ENCODE peak calls at places on chromosomes 3 and 15, in nine cellular contexts. A is SJSA1; Z is PC-9; E is ascending aorta; O is sigmoid colon; K is suprapubic skin; G is IMR-90; J is CD4-positive, alpha-beta T cell; F is Panc1. C is an unnamed sample.

GRCh38 chr3:119305271-119305670 is 11.1 kb downstream of the ARHGAP31 start:
- DNase-seq in A (peak; percentile 29), Z (no peak), E (no peak), O (no peak), K (no peak), G (no peak), J (no peak), F (no peak), C (no peak)

GRCh38 chr3:156826144-156826895 is at the start of gene LEKR1:
- DNase-seq in A (peak; percentile 90), Z (peak; percentile 98), E (peak; percentile 33), O (peak; percentile 92), K (peak; percentile 90), G (peak; percentile 98), J (peak; percentile 69), F (no peak), C (peak; percentile 74)

GRCh38 chr15:99057020-99057419 is 47.9 kb upstream of the SYNM start:
- DNase-seq in A (no peak), Z (no peak), E (no peak), O (no peak), K (no peak), G (no peak), J (no peak), F (no peak), C (no peak)

GRCh38 chr3:10047876-10048275 is 21.6 kb downstream of the FANCD2 start:
- DNase-seq in A (no peak), Z (no peak), E (no peak), O (no peak), K (no peak), G (no peak), J (no peak), F (no peak), C (no peak)

GRCh38 chr3:156614642-156615511 is 59.5 kb upstream of the TIPARP start:
- DNase-seq in A (no peak), Z (peak; percentile 91), E (no peak), O (no peak), K (no peak), G (peak; percentile 27), J (no peak), F (no peak), C (no peak)

GRCh38 chr15:66563126-66563525 is 2.7 kb downstream of the LCTL start:
- DNase-seq in A (no peak), Z (no peak), E (no peak), O (no peak), K (no peak), G (peak; percentile 21), J (no peak), F (no peak), C (no peak)

GRCh38 chr15:90002428-90002844 is 1.3 kb downstream of the ZNF710 start:
- DNase-seq in A (peak; percentile 27), Z (no peak), E (no peak), O (peak; percentile 78), K (peak; percentile 73), G (peak; percentile 46), J (no peak), F (no peak), C (peak; percentile 23)

GRCh38 chr15:69795601-69796000 is 302.1 kb downstream of the TLE3 start:
- DNase-seq in A (no peak), Z (no peak), E (no peak), O (no peak), K (no peak), G (no peak), J (no peak), F (no peak), C (no peak)

GRCh38 chr15:42796955-42797779 is 60.2 kb upstream of the CDAN1 start:
- DNase-seq in A (no peak), Z (no peak), E (no peak), O (no peak), K (no peak), G (peak; percentile 1), J (no peak), F (no peak), C (no peak)

GRCh38 chr3:55458398-55458797 is 28.7 kb downstream of the WNT5A start:
- DNase-seq in A (no peak), Z (no peak), E (no peak), O (no peak), K (no peak), G (no peak), J (no peak), F (no peak), C (no peak)

GRCh38 chr3:69542265-69543079 is 156.6 kb upstream of the FRMD4B start:
- DNase-seq in A (peak; percentile 15), Z (no peak), E (no peak), O (no peak), K (no peak), G (no peak), J (no peak), F (no peak), C (peak; percentile 81)

GRCh38 chr15:67839358-67839928 is 402 bp downstream of the RNU6-1 start:
- DNase-seq in A (peak; percentile 80), Z (peak; percentile 61), E (no peak), O (peak; percentile 60), K (no peak), G (peak; percentile 27), J (no peak), F (peak; percentile 67), C (no peak)

GRCh38 chr3:129654126-129654525 is 47.6 kb upstream of the PLXND1 start:
- DNase-seq in A (no peak), Z (no peak), E (no peak), O (no peak), K (no peak), G (peak; percentile 68), J (no peak), F (no peak), C (no peak)

GRCh38 chr3:41448396-41448795 is 249.1 kb downstream of the CTNNB1 start:
- DNase-seq in A (no peak), Z (no peak), E (no peak), O (no peak), K (no peak), G (no peak), J (no peak), F (no peak), C (no peak)

GRCh38 chr15:84934942-84935729 is 46.5 kb upstream of the PDE8A start:
- DNase-seq in A (no peak), Z (no peak), E (no peak), O (peak; percentile 53), K (peak; percentile 42), G (no peak), J (no peak), F (no peak), C (no peak)

DNA sequence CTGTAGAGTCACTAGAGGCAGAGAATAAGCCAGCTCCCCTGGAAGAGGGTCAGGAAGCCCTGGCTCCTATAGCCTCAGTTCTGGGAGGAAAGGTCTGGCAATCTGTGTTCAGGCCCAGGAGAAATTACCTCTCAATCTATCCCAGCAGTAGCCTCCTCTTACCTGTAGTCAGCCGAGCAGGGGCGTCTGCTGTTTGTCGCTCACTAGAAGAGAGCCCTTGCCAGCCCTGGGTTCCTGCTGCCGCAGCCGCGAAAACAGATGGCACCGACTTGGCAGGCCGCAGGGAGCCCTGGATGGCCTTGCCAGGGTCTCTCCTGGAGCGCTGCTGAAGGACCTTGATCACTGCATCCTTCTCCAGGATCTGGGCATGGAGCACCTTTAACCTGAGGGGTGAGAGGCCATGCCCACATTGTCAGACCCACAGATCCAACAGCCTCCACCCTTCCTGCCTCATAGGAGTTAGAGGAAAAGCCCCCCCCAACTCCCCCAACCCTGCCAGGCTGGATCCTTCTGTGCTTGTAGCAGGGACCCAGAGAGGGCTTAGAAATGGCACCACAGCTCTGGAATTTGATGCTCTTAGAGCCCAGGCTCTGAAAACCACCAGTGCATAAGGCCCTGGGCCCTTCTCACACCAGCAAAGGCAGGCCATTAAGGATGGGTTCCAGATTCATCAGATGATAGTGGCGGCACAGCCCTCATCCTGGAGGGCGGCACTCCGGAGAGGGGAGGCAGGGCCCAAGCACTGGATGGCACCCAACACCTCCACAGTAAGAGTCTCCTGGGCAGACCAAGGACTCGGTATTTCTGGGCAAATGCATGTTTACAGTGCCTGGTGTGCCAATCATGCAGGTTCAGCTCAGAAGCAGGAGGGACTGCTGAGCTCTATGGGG is 14.9 kb downstream of the AMOTL2 start:
- DNase-seq in A (no peak), Z (peak; percentile 31), E (no peak), O (peak; percentile 70), K (peak; percentile 53), G (no peak), J (no peak), F (no peak), C (no peak)
- H3K27ac ChIP-seq in A (no peak overlapping the region), Z (peak overlapping the region; percentile 100), E (peak overlapping the region; percentile 81), O (peak overlapping the region; percentile 99), K (peak overlapping the region; percentile 76), G (peak overlapping the region; percentile 94), J (no peak overlapping the region), F (peak overlapping the region; percentile 96), C (peak overlapping the region; percentile 100)

GRCh38 chr3:99683465-99683864 is 45.1 kb downstream of the COL8A1 start:
- DNase-seq in A (no peak), Z (no peak), E (no peak), O (no peak), K (no peak), G (no peak), J (no peak), F (no peak), C (no peak)
- H3K27ac ChIP-seq in A (no peak overlapping the region), Z (no peak overlapping the region), E (peak overlapping the region; percentile 64), O (no peak overlapping the region), K (no peak overlapping the region), G (no peak overlapping the region), J (no peak overlapping the region), F (no peak overlapping the region), C (no peak overlapping the region)

GRCh38 chr3:190380184-190380583 is 7.8 kb upstream of the CLDN16 start:
- DNase-seq in A (no peak), Z (no peak), E (no peak), O (no peak), K (no peak), G (no peak), J (no peak), F (no peak), C (no peak)
- H3K27ac ChIP-seq in A (no peak overlapping the region), Z (no peak overlapping the region), E (no peak overlapping the region), O (no peak overlapping the region), K (no peak overlapping the region), G (no peak overlapping the region), J (no peak overlapping the region), F (no peak overlapping the region), C (no peak overlapping the region)

GRCh38 chr3:107028626-107029025 is 348.6 kb upstream of the CCDC54 start:
- DNase-seq in A (no peak), Z (no peak), E (no peak), O (no peak), K (no peak), G (peak; percentile 27), J (no peak), F (no peak), C (no peak)

GRCh38 chr3:107024481-107025153 is 352.6 kb upstream of the CCDC54 start:
- DNase-seq in A (no peak), Z (no peak), E (no peak), O (no peak), K (no peak), G (no peak), J (no peak), F (no peak), C (no peak)

GRCh38 chr3:107028086-107028485 is 349.2 kb upstream of the CCDC54 start:
- DNase-seq in A (no peak), Z (no peak), E (no peak), O (no peak), K (no peak), G (no peak), J (no peak), F (no peak), C (no peak)

DNA sequence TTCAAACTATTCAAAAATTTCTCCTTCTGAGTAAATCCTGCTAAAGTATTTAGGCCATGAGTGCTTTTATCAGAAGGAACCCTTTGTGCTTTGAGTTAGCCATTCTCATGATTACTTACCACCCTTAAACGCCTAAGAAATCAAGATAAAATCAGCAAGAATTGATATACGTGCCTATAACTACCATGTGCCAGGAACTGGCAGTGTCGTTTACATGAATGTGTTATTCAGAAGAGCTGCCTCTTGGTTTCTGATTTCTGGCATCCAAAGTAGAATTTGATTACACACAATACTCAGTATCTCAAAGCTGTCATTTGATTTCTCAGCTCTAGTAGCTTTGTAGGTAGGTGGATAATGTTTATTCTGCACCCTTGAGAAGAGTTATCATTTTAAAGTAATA is 351.3 kb upstream of the CCDC54 start:
- DNase-seq in A (no peak), Z (no peak), E (no peak), O (no peak), K (no peak), G (no peak), J (no peak), F (no peak), C (no peak)
- H3K27ac ChIP-seq in A (no peak overlapping the region), Z (no peak overlapping the region), E (no peak overlapping the region), O (no peak overlapping the region), K (no peak overlapping the region), G (no peak overlapping the region), J (no peak overlapping the region), F (no peak overlapping the region), C (peak overlapping the region; percentile 16)